ENCODE peak calls at places on chromosomes 1 and 21, in nine cellular contexts. I is BJ; V is upper lobe of left lung; N is psoas muscle; Z is GM06990; G is adipocyte; P is fibroblast of lung; L is CD8-positive, alpha-beta T cell; J is testis. F is an unnamed sample.

GRCh38 chr1:204573563-204573925 is 57.3 kb downstream of the MDM4 start:
- DNase-seq in I (no peak), V (no peak), N (no peak), Z (no peak), G (no peak), P (no peak), L (no peak), J (no peak), F (peak)

GRCh38 chr1:156608036-156608674 is 6.9 kb upstream of the GPATCH4 start:
- DNase-seq in I (no peak), V (no peak), N (no peak), Z (no peak), G (peak), P (peak), L (peak), J (peak), F (peak)

GRCh38 chr1:23529146-23530088 is 1.6 kb downstream of the E2F2 start:
- DNase-seq in I (no peak), V (no peak), N (no peak), Z (no peak), G (no peak), P (no peak), L (no peak), J (peak), F (no peak)

GRCh38 chr21:17540530-17540929 is 27.7 kb downstream of the CXADR start:
- DNase-seq in I (no peak), V (no peak), N (no peak), Z (no peak), G (no peak), P (no peak), L (no peak), J (no peak), F (no peak)

GRCh38 chr1:177566495-177566894 is 395.7 kb downstream of the BRINP2 start:
- DNase-seq in I (no peak), V (no peak), N (no peak), Z (no peak), G (no peak), P (no peak), L (no peak), J (no peak), F (no peak)

GRCh38 chr1:115320368-115320767 is 17.7 kb downstream of the NGF start:
- DNase-seq in I (no peak), V (no peak), N (no peak), Z (no peak), G (no peak), P (no peak), L (no peak), J (no peak), F (peak)

GRCh38 chr21:44969066-44969649 is 29.3 kb downstream of the SLX9 start:
- DNase-seq in I (no peak), V (peak), N (no peak), Z (no peak), G (no peak), P (no peak), L (no peak), J (no peak), F (no peak)

GRCh38 chr1:12034381-12034801 is 15.1 kb downstream of the MIIP start:
- DNase-seq in I (no peak), V (no peak), N (no peak), Z (no peak), G (peak), P (peak), L (no peak), J (peak), F (peak)

GRCh38 chr1:161941726-161942125 is 81.9 kb downstream of the OLFML2B start:
- DNase-seq in I (no peak), V (no peak), N (no peak), Z (no peak), G (no peak), P (no peak), L (no peak), J (no peak), F (no peak)

GRCh38 chr1:170385750-170386149 is 146.2 kb upstream of the GORAB start:
- DNase-seq in I (no peak), V (no peak), N (no peak), Z (no peak), G (no peak), P (no peak), L (no peak), J (no peak), F (no peak)

GRCh38 chr1:162822391-162823200 is 32.1 kb downstream of the HSD17B7 start:
- DNase-seq in I (no peak), V (peak), N (no peak), Z (no peak), G (peak), P (no peak), L (peak), J (peak), F (peak)

GRCh38 chr1:222329493-222330045 is 218.3 kb downstream of the HHIPL2 start:
- DNase-seq in I (no peak), V (no peak), N (no peak), Z (no peak), G (no peak), P (no peak), L (no peak), J (no peak), F (peak)

GRCh38 chr1:116934586-116935207 is 25.0 kb downstream of the PTGFRN start:
- DNase-seq in I (no peak), V (no peak), N (no peak), Z (no peak), G (no peak), P (no peak), L (no peak), J (no peak), F (peak)

GRCh38 chr1:180571832-180572636 is 13.3 kb downstream of the OVAAL start:
- DNase-seq in I (no peak), V (no peak), N (no peak), Z (no peak), G (no peak), P (no peak), L (no peak), J (no peak), F (peak)

GRCh38 chr1:218711884-218712674 is 366.9 kb downstream of the TGFB2 start:
- DNase-seq in I (no peak), V (no peak), N (peak), Z (no peak), G (no peak), P (peak), L (no peak), J (no peak), F (peak)

GRCh38 chr1:115142616-115143015 is 53.3 kb upstream of the TSPAN2 start:
- DNase-seq in I (no peak), V (no peak), N (no peak), Z (no peak), G (peak), P (peak), L (no peak), J (peak), F (peak)

GRCh38 chr1:156896490-156897033 is 3.0 kb downstream of the PEAR1 start:
- DNase-seq in I (peak), V (no peak), N (no peak), Z (no peak), G (peak), P (peak), L (no peak), J (no peak), F (peak)

GRCh38 chr1:198584163-198584562 is 43.7 kb upstream of the ATP6V1G3 start:
- DNase-seq in I (no peak), V (peak), N (no peak), Z (no peak), G (no peak), P (no peak), L (no peak), J (no peak), F (no peak)

GRCh38 chr1:232438476-232438875 is 191.5 kb downstream of the SIPA1L2 start:
- DNase-seq in I (no peak), V (no peak), N (no peak), Z (no peak), G (no peak), P (no peak), L (no peak), J (no peak), F (no peak)

GRCh38 chr21:14361958-14362357 is 21.0 kb downstream of the HSPA13 start:
- DNase-seq in I (no peak), V (no peak), N (no peak), Z (no peak), G (peak), P (peak), L (no peak), J (no peak), F (peak)

GRCh38 chr1:69657976-69658375 is 90.3 kb downstream of the LRRC7 start:
- DNase-seq in I (no peak), V (no peak), N (no peak), Z (no peak), G (peak), P (peak), L (no peak), J (no peak), F (no peak)

GRCh38 chr1:166975361-166976129 is at the start of gene ILDR2:
- DNase-seq in I (no peak), V (peak), N (peak), Z (peak), G (peak), P (peak), L (peak), J (peak), F (peak)

GRCh38 chr1:28602536-28603439 is 10.7 kb downstream of the RAB42 start:
- DNase-seq in I (no peak), V (no peak), N (no peak), Z (no peak), G (peak), P (peak), L (peak), J (peak), F (peak)

GRCh38 chr1:199243423-199244061 is 604.7 kb downstream of the PTPRC start:
- DNase-seq in I (no peak), V (peak), N (no peak), Z (peak), G (peak), P (peak), L (peak), J (peak), F (peak)

GRCh38 chr1:36420836-36421317 is 23.2 kb upstream of the LSM10 start:
- DNase-seq in I (no peak), V (peak), N (peak), Z (peak), G (peak), P (peak), L (peak), J (peak), F (peak)

GRCh38 chr1:212648431-212648830 is 39.9 kb downstream of the ATF3 start:
- DNase-seq in I (no peak), V (no peak), N (no peak), Z (no peak), G (peak), P (no peak), L (no peak), J (no peak), F (no peak)

GRCh38 chr1:29828526-29829447 is 592.5 kb downstream of the PTPRU start:
- DNase-seq in I (no peak), V (no peak), N (no peak), Z (no peak), G (no peak), P (no peak), L (no peak), J (no peak), F (no peak)
- H3K4me3 ChIP-seq in I (no peak), V (no peak), N (no peak), Z (no peak), G (no peak), P (no peak), L (no peak), J (no peak), F (no peak)

DNA sequence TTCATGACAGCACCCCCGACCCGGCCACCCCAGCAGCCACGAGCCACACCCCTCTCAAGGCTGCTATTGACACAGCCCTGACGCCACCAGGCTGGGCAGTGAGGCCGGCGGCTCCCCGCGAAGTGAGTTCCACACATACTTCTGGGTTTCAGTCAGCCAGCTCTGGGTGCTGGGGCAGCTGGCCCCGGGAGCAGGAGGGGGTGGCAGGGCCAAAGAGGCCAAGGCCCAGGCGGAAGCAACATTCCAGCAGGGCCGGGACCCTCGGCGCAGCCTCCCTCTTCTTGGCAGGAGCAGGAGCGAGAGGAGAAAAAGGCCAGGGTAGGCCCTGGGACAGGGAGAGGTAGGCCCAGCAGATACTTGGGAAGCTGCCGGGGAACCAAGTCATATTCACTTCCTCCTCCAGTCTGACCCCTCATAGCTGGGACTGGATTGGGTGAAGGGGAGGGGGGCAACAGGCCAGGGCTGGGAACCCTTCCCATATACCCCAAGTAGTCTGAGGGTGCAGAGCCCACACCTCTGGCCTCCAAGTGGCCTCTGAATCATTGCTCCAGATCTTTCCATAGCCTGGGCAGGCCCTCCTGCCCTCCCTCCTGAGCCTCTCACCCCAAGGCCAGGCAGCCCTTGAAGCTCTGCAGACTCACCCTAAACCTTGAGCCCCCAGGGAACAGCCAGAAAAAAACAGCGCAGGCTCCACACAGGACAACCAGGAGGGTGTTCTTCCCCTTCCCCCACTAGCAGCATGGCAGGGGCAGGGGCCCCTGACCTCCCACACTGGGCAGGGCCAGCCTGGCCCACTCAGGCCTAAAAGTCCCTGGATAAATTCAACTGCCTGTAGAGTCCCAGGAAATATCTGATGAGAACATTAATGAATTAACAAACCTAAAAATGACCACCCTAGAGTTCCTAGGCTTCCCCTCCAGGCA is 5.7 kb downstream of the HSPG2 start:
- DNase-seq in I (peak), V (peak), N (peak), Z (no peak), G (peak), P (peak), L (no peak), J (peak), F (peak)
- H3K4me3 ChIP-seq in I (no peak), V (no peak), N (peak), Z (no peak), G (peak), P (no peak), L (no peak), J (no peak), F (no peak)

GRCh38 chr1:15114884-15115283 is 38.7 kb upstream of the TMEM51 start:
- DNase-seq in I (no peak), V (no peak), N (no peak), Z (no peak), G (no peak), P (no peak), L (no peak), J (no peak), F (no peak)
- H3K4me3 ChIP-seq in I (no peak), V (no peak), N (no peak), Z (no peak), G (no peak), P (no peak), L (no peak), J (no peak), F (no peak)

GRCh38 chr1:55640708-55641473 is 425.7 kb upstream of the USP24 start:
- DNase-seq in I (no peak), V (no peak), N (peak), Z (no peak), G (peak), P (peak), L (peak), J (peak), F (peak)
- H3K4me3 ChIP-seq in I (no peak), V (peak), N (peak), Z (no peak), G (peak), P (no peak), L (no peak), J (peak), F (no peak)

DNA sequence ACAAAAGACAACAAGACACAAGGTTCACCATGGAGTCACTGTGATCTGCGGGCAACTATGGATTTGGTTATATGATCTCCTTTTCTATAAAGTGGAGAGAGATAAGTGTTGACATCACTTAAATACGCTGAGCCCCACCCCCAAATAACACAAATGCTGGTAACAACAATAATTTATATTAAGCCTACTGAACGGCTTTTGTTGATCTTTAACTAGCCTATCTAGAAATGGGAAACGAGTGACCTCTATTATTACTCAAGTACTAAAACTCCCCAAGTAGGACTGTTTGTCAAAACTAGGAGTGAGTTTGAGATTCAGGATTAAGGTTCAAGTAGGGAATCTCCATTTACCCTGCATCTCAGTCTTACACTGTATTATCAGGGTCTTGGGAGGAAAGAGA is 52.2 kb downstream of the MAP3K7CL start:
- DNase-seq in I (no peak), V (no peak), N (no peak), Z (no peak), G (no peak), P (no peak), L (no peak), J (no peak), F (no peak)
- H3K4me3 ChIP-seq in I (no peak), V (no peak), N (peak), Z (no peak), G (peak), P (no peak), L (no peak), J (no peak), F (no peak)

DNA sequence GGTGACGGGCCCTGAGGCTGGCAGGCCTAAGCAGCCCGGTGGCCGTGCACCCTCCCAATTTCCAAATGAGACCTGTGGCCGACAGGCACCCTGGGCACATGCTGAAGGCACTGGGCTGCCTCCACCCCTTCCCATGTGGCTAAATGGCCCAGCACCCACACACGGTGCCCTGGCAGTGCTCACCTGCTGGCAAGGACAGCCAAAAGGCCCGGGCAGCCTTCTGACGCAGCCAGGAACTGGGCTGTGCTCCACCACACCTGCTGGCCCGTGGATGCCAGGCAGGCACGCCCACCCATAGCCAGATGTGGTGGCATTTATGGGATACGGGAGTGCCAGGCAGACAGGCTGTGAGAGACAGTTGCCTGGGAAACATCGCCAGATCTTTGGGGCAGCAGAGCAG is 4.0 kb upstream of the FAAP20 start:
- DNase-seq in I (no peak), V (peak), N (no peak), Z (no peak), G (no peak), P (no peak), L (no peak), J (no peak), F (no peak)
- H3K4me3 ChIP-seq in I (no peak), V (no peak), N (peak), Z (no peak), G (no peak), P (no peak), L (peak), J (no peak), F (no peak)

DNA sequence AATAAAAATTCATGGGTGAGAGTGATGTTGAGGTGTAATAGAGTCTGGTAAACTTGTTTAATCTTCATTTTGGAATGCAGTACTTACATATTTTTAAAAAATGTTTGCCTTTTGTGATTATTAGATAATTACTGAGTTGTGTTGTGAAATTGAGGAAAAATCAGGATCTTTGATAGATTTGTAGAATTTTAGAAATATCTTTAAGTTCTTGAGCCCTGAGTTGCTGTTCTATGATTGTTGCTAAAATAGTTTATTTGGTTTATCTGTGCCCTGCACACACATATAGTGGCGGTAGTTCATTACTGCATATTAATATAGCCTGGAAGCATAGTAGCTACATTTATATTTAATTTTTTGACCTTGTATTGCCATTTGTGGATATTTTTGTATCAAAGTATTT is 1.6 kb downstream of the B3GALT2 start:
- DNase-seq in I (no peak), V (no peak), N (no peak), Z (no peak), G (no peak), P (no peak), L (no peak), J (no peak), F (no peak)
- H3K4me3 ChIP-seq in I (no peak), V (peak), N (no peak), Z (no peak), G (no peak), P (peak), L (no peak), J (peak), F (no peak)

GRCh38 chr1:76867342-76868130 is at the start of gene ST6GALNAC5:
- DNase-seq in I (no peak), V (peak), N (no peak), Z (no peak), G (peak), P (peak), L (no peak), J (peak), F (peak)
- H3K4me3 ChIP-seq in I (peak), V (peak), N (peak), Z (peak), G (peak), P (peak), L (peak), J (peak), F (peak)

DNA sequence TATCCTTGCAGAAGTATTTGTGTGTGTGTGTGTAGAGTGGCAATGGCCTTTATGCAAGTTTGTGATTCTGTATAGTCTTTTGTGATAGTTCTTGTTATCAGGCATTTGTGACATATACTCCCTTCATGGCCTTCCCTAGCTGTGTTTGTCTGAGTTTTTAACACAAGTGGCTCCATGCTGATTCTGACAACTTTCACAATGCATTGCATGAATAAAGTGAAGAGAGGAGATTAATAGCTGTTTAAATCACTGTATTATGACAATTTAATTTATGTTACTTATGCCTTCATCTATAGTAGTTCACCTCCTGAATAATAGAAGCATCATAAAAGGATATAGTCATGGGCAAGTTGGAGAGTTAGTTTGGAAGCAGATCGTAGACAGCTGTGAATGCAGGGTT is 17.2 kb upstream of the MCOLN3 start:
- DNase-seq in I (no peak), V (no peak), N (no peak), Z (no peak), G (no peak), P (no peak), L (no peak), J (no peak), F (no peak)
- H3K4me3 ChIP-seq in I (no peak), V (no peak), N (no peak), Z (no peak), G (no peak), P (no peak), L (no peak), J (no peak), F (no peak)